ENCODE peak calls at places on chromosomes 12 and 14, in eight cellular contexts. L, B, Y, G, K, R, V and N are unnamed samples.

GRCh38 chr14:31947680-31948580 is 129.2 kb upstream of the ARHGAP5 start:
- DNase-seq in L (no peak), B (no peak), Y (no peak), G (no peak), K (no peak), R (no peak), V (no peak), N (no peak)

GRCh38 chr12:52924764-52925716 is 20.2 kb upstream of the KRT8 start:
- DNase-seq in L (no peak), B (no peak), Y (peak), G (no peak), K (peak), R (no peak), V (no peak), N (peak)

GRCh38 chr14:44494125-44494524 is 13.0 kb downstream of the FSCB start:
- DNase-seq in L (no peak), B (no peak), Y (no peak), G (no peak), K (no peak), R (no peak), V (no peak), N (no peak)

GRCh38 chr14:61577506-61577931 is 117.8 kb upstream of the HIF1A start:
- DNase-seq in L (no peak), B (no peak), Y (no peak), G (no peak), K (peak), R (no peak), V (no peak), N (no peak)

GRCh38 chr14:92718659-92719058 is 29.8 kb downstream of the LGMN start:
- DNase-seq in L (no peak), B (no peak), Y (no peak), G (no peak), K (peak), R (no peak), V (no peak), N (no peak)

GRCh38 chr12:27966870-27967269 is 5.7 kb downstream of the PTHLH start:
- DNase-seq in L (no peak), B (no peak), Y (peak), G (peak), K (peak), R (no peak), V (no peak), N (peak)

GRCh38 chr12:33588082-33588712 is 148.6 kb upstream of the SYT10 start:
- DNase-seq in L (peak), B (no peak), Y (no peak), G (peak), K (no peak), R (no peak), V (no peak), N (no peak)

GRCh38 chr12:111430418-111431353 is 25.0 kb downstream of the SH2B3 start:
- DNase-seq in L (peak), B (peak), Y (no peak), G (no peak), K (no peak), R (no peak), V (no peak), N (peak)

GRCh38 chr12:92425152-92425551 is 277.6 kb upstream of the PLEKHG7 start:
- DNase-seq in L (no peak), B (no peak), Y (no peak), G (peak), K (no peak), R (no peak), V (no peak), N (no peak)

GRCh38 chr14:57136669-57137068 is 132.0 kb downstream of the EXOC5 start:
- DNase-seq in L (no peak), B (no peak), Y (no peak), G (no peak), K (no peak), R (no peak), V (no peak), N (no peak)